ENCODE peak calls at places on chromosomes 7 and 10, in nine cellular contexts. H is endothelial cell of umbilical vein, S is heart left ventricle, W is spleen, D is H7, Y is kidney, Q is endodermal cell, G is left ventricle myocardium inferior, M is neural progenitor cell. P is an unnamed sample. For H3K36me3, the result is how much of the 10 kb centered on the place peaks cover.

GRCh38 chr7:15515201-15515777 is 46.5 kb downstream of the AGMO start:
- DNase-seq in Y (no peak), M (no peak), Q (no peak), D (no peak), H (peak), W (no peak), S (no peak), G (no peak), P (no peak)

GRCh38 chr10:113340255-113340654 is 212.6 kb upstream of the HABP2 start:
- DNase-seq in Q (no peak), Y (no peak), G (no peak), M (no peak), S (no peak), H (no peak), W (no peak), D (no peak), P (no peak)

GRCh38 chr7:42097756-42098155 is 139.3 kb downstream of the GLI3 start:
- DNase-seq in G (no peak), M (no peak), Y (no peak), D (peak), Q (no peak), W (no peak), S (no peak), H (peak), P (no peak)

GRCh38 chr7:105014725-105015630 is 973 bp downstream of the KMT2E start:
- DNase-seq in M (peak), S (peak), Y (no peak), D (peak), G (no peak), Q (peak), H (peak), W (peak), P (no peak)

GRCh38 chr10:36345770-36346169 is 703.7 kb upstream of the FZD8 start:
- DNase-seq in G (no peak), D (no peak), Q (no peak), Y (no peak), S (no peak), W (no peak), H (peak), M (no peak), P (no peak)

GRCh38 chr10:67668448-67668847 is 27.5 kb downstream of the CTNNA3 start:
- DNase-seq in D (no peak), H (peak), W (no peak), G (no peak), M (no peak), Y (no peak), Q (no peak), S (no peak), P (no peak)

GRCh38 chr10:22570733-22571430 is 143.5 kb downstream of the PIP4K2A start:
- DNase-seq in Y (no peak), G (no peak), W (no peak), Q (no peak), H (no peak), M (no peak), S (no peak), D (no peak), P (peak)

GRCh38 chr10:127525686-127526085 is 23.4 kb upstream of the NPS start:
- DNase-seq in D (no peak), Y (no peak), S (no peak), Q (no peak), G (no peak), H (no peak), M (no peak), W (no peak), P (no peak)

GRCh38 chr10:117442521-117442920 is 67.3 kb upstream of the PDZD8 start:
- DNase-seq in H (no peak), D (no peak), S (no peak), M (no peak), W (peak), G (no peak), Q (no peak), Y (no peak), P (no peak)

GRCh38 chr7:47293884-47294568 is 287.9 kb downstream of the TNS3 start:
- DNase-seq in M (no peak), S (peak), D (no peak), G (peak), H (no peak), Y (peak), Q (no peak), W (no peak), P (no peak)

GRCh38 chr7:128833148-128833938 is 3.1 kb downstream of the FLNC start:
- DNase-seq in S (peak), M (peak), H (peak), Q (peak), W (peak), Y (no peak), G (peak), D (peak), P (no peak)

GRCh38 chr7:29562307-29562706 is 1.3 kb upstream of the PRR15 start:
- DNase-seq in H (no peak), M (no peak), Y (no peak), Q (peak), W (no peak), D (no peak), S (no peak), G (no peak), P (no peak)

GRCh38 chr7:123538897-123539296 is 4.5 kb upstream of the IQUB start:
- DNase-seq in M (no peak), H (no peak), D (no peak), G (no peak), Q (no peak), S (no peak), W (no peak), Y (no peak), P (no peak)

GRCh38 chr7:139562491-139562890 is 39.0 kb downstream of the CLEC2L start:
- DNase-seq in S (no peak), D (peak), W (peak), Q (no peak), G (no peak), M (no peak), Y (no peak), H (no peak), P (no peak)

GRCh38 chr7:36943591-36944430 is 219.5 kb upstream of the AOAH start:
- DNase-seq in H (peak), Q (no peak), Y (no peak), W (no peak), M (no peak), S (no peak), D (no peak), G (no peak), P (no peak)

GRCh38 chr7:157690058-157690832 is 353.4 kb downstream of the DNAJB6 start:
- DNase-seq in D (no peak), W (peak), H (no peak), G (no peak), M (peak), S (no peak), Q (peak), Y (peak), P (no peak)

GRCh38 chr10:17981766-17982380 is 30.2 kb downstream of the SLC39A12 start:
- DNase-seq in G (no peak), M (no peak), Q (no peak), S (no peak), H (no peak), D (no peak), W (no peak), Y (no peak), P (no peak)

GRCh38 chr10:75632750-75633462 is 201.5 kb downstream of the LRMDA start:
- DNase-seq in D (peak), Q (no peak), Y (no peak), S (peak), W (no peak), M (no peak), G (peak), H (no peak), P (no peak)

GRCh38 chr10:114282526-114282925 is 43.5 kb downstream of the VWA2 start:
- DNase-seq in D (no peak), Q (no peak), M (no peak), Y (peak), W (peak), S (no peak), H (no peak), G (no peak), P (no peak)

GRCh38 chr7:28020302-28020940 is 160.2 kb downstream of the JAZF1 start:
- DNase-seq in G (peak), S (peak), Q (peak), M (peak), D (peak), H (peak), Y (no peak), W (no peak), P (no peak)

GRCh38 chr10:83538047-83538446 is 601.3 kb upstream of the GHITM start:
- DNase-seq in M (no peak), Y (no peak), Q (no peak), D (no peak), S (no peak), G (no peak), H (no peak), W (no peak), P (no peak)

GRCh38 chr10:83541096-83541495 is 598.2 kb upstream of the GHITM start:
- DNase-seq in D (no peak), G (no peak), Y (no peak), H (peak), S (no peak), M (no peak), W (no peak), Q (no peak), P (no peak)

GRCh38 chr10:83536426-83536825 is 602.9 kb upstream of the GHITM start:
- DNase-seq in M (no peak), D (no peak), Q (no peak), Y (no peak), W (no peak), G (no peak), H (no peak), S (no peak), P (no peak)

GRCh38 chr10:83542774-83543291 is 596.5 kb upstream of the GHITM start:
- DNase-seq in D (no peak), M (peak), H (no peak), G (no peak), Q (no peak), Y (no peak), S (no peak), W (no peak), P (no peak)

DNA sequence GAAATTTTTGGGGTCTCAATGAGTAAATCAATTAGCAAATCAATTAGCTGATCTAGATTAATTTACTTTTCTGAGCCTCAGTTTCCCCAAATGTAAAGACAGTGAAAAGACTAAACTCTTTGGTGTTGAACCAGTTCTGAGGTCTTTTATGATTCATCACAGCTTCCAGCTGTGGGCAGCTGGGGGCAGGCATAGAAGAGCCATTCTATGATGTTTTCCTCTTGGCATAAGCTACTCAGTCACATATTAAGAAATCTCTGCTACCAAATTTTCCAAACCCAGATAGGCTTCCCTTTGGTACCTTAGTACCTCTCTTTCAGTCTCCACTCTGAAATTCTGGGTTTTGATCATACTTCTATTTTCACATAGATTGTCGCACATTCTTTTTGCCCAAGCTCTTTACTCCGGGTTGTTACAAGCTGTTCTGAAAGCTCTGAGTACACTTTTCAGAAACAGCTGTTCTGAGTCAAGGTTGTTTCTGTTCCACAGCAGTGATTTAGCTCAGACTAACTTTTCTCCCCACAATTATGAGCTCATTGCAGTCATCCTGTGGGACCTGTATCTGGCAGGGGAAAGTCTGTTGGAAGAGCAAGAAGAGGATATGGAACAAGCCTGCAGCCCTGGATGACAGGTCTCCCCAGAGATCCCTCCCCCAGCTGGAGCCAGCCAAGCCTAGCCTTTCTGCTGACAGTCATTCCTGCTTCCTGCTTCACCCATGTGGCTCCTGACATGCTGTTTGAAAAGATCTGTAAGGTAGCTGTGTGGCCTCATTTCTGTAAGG is 599.6 kb upstream of the GHITM start:
- DNase-seq in M (no peak), S (peak), G (peak), H (no peak), D (peak), Y (no peak), W (no peak), Q (peak), P (no peak)
- H3K36me3 ChIP-seq in M (under half), S (under half), G (under half), H (under half), D (under half), Y (under half), W (under half), Q (under half), P (under half)

GRCh38 chr7:151138541-151138910 is 29.0 kb downstream of the GBX1 start:
- DNase-seq in Q (peak), W (no peak), S (no peak), D (peak), M (peak), G (no peak), Y (peak), H (no peak), P (no peak)
- H3K36me3 ChIP-seq in Q (under half), W (under half), S (half or more), D (under half), M (under half), G (under half), Y (under half), H (under half), P (under half)

GRCh38 chr10:20503186-20503585 is 393.9 kb downstream of the NEBL start:
- DNase-seq in S (no peak), M (no peak), W (no peak), G (no peak), Y (no peak), D (no peak), H (no peak), Q (no peak), P (no peak)

GRCh38 chr10:20508921-20509320 is 388.2 kb downstream of the NEBL start:
- DNase-seq in Y (no peak), S (no peak), H (no peak), G (no peak), Q (no peak), D (no peak), W (no peak), M (no peak), P (no peak)
- H3K36me3 ChIP-seq in Y (under half), S (under half), H (under half), G (under half), Q (under half), D (under half), W (under half), M (under half), P (under half)

DNA sequence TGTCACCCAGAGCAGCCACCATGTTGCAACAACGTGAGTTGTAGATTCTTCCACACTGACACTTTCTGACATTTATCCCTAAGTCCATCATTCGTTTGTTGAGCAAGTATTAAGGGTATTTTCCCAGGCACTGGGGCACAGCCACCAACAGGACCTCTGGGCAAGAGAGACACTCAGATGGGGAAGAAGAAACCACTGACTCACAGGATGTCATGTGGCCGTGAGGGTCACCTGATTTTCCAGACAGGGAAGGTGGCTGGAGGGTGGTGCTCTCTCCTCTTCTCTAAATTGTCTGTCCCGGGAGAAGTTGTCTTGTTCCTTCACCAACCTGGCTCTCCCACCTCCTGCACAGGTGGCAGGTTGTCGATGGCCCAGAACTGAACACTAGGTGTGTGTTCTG is 51.7 kb upstream of the PPIF start:
- DNase-seq in M (no peak), W (peak), H (no peak), G (no peak), Q (no peak), S (no peak), D (no peak), Y (no peak), P (no peak)
- H3K36me3 ChIP-seq in M (under half), W (half or more), H (under half), G (half or more), Q (half or more), S (half or more), D (under half), Y (under half), P (half or more)

DNA sequence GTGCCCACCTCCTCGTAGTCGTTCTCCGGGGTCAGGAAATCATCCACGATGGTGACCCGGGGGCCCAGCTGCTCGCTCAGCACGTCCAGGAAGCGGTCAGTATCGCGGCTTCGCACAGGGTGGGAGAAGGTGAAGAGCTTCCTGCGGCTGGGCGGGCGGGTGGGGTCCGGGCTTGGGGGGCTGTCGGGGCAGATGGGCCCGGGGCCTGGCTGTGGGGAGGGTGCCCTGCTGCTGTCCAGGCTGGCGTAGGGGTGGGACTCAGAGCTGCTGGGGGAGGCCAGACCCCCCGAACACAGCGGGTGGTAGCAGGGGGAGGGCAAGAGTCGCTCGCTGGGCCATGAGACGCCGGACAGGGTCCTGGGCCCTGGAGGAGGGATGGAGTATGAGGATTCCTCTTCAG is 42.3 kb downstream of the GRID2IP start:
- DNase-seq in H (no peak), S (no peak), Q (no peak), G (no peak), W (no peak), Y (no peak), M (no peak), D (peak), P (no peak)
- H3K36me3 ChIP-seq in H (under half), S (under half), Q (under half), G (under half), W (under half), Y (under half), M (under half), D (under half), P (under half)

GRCh38 chr10:30014511-30014910 is 44.9 kb downstream of the JCAD start:
- DNase-seq in W (no peak), Y (no peak), S (no peak), Q (no peak), G (no peak), M (no peak), H (no peak), D (no peak), P (no peak)

GRCh38 chr10:30022590-30022989 is 36.8 kb downstream of the JCAD start:
- DNase-seq in H (no peak), Y (no peak), G (no peak), Q (no peak), W (no peak), M (no peak), D (no peak), S (no peak), P (no peak)

GRCh38 chr10:30018512-30018911 is 40.9 kb downstream of the JCAD start:
- DNase-seq in W (no peak), D (no peak), Y (no peak), H (no peak), M (no peak), G (no peak), S (no peak), Q (no peak), P (no peak)

GRCh38 chr10:30017576-30017975 is 41.8 kb downstream of the JCAD start:
- DNase-seq in Y (no peak), G (no peak), S (no peak), D (no peak), H (no peak), Q (no peak), M (no peak), W (no peak), P (no peak)

GRCh38 chr10:30019468-30019867 is 39.9 kb downstream of the JCAD start:
- DNase-seq in Y (no peak), H (no peak), D (no peak), S (no peak), G (no peak), W (no peak), Q (no peak), M (no peak), P (no peak)
- H3K36me3 ChIP-seq in Y (under half), H (under half), D (under half), S (half or more), G (under half), W (under half), Q (half or more), M (under half), P (under half)

GRCh38 chr10:69376662-69377061 is 40.1 kb downstream of the TACR2 start:
- DNase-seq in S (no peak), H (no peak), Q (no peak), W (no peak), Y (no peak), M (no peak), G (no peak), D (no peak), P (no peak)

GRCh38 chr10:69377191-69377590 is 39.5 kb downstream of the TACR2 start:
- DNase-seq in Q (no peak), Y (no peak), G (no peak), M (no peak), D (no peak), S (no peak), H (peak), W (no peak), P (no peak)

GRCh38 chr10:69374242-69374641 is 42.5 kb downstream of the TACR2 start:
- DNase-seq in G (no peak), W (no peak), Y (no peak), Q (no peak), H (no peak), M (no peak), S (no peak), D (no peak), P (no peak)

GRCh38 chr10:69374931-69375306 is 41.8 kb downstream of the TACR2 start:
- DNase-seq in G (no peak), S (no peak), H (no peak), Y (no peak), Q (no peak), M (no peak), D (no peak), W (no peak), P (no peak)

GRCh38 chr10:69375307-69376151 is 41.2 kb downstream of the TACR2 start:
- DNase-seq in D (peak), G (no peak), Y (peak), M (peak), H (no peak), W (no peak), Q (peak), S (peak), P (no peak)
- H3K36me3 ChIP-seq in D (under half), G (half or more), Y (under half), M (under half), H (under half), W (half or more), Q (under half), S (half or more), P (half or more)

DNA sequence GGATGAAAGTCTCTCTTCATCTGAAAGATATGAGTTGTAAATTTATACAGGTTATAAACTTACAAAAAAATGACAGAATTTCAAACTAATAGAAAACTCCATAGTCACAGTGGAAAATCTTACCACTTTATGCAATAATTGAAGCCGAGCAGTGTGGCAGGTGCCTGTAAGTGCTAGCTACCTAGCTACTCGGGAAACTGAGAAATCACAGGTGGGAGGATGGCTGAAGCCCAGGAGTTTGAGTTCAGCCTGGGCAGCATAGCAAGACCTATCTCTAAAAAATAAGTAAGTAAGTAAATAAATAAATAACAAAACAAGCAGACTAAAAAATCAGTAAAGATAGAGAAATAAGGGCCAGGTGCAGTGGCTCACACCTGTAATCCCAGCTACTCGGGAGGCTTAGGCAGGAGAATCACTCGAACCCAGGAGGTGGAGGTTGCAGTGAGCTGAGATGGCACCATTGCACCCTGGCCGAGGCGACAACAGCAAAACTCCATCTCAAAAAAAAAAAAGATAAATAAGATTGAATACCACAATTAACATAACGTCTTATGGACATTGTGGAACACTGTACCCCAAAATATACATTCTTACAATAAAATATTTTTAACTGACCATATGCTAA is 61.9 kb downstream of the TRIM24 start:
- DNase-seq in M (no peak), Y (no peak), S (no peak), G (no peak), D (no peak), W (no peak), Q (no peak), H (no peak), P (no peak)
- H3K36me3 ChIP-seq in M (half or more), Y (under half), S (half or more), G (half or more), D (under half), W (half or more), Q (half or more), H (under half), P (under half)

DNA sequence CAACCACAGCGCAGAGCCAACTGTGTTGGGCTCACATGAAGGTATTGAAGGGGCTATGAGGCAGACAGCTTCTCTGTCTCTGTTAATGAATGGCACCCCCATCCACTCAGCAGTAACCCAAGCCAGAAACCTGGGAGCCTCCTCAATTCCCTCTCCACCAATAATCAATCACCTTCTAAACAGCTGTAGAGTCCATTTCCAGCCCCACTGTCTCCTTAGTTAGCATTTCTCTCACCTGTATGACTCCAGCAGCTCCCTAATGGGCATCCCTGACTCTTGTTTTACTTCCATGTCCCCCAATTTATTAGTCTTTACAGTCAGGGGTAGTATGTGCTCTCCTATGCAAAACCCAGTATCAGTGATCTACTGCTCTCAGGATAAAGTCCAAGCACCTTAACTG is 6.9 kb downstream of the SRI start:
- DNase-seq in D (no peak), Y (no peak), G (no peak), Q (no peak), S (no peak), W (no peak), M (no peak), H (no peak), P (no peak)
- H3K36me3 ChIP-seq in D (under half), Y (under half), G (half or more), Q (half or more), S (half or more), W (half or more), M (under half), H (under half), P (half or more)